ENCODE peak calls at places on chromosomes 6 and 20, in six cellular contexts. E, S, U, K, H and P are unnamed samples.

GRCh38 chr6:19834858-19835257 is 2.3 kb upstream of the ID4 start:
- DNase-seq in E (no peak), H (no peak), S (no peak), U (no peak), K (no peak), P (no peak)

GRCh38 chr6:10513544-10513943 is 7.6 kb upstream of the GCNT2 start:
- DNase-seq in E (no peak), U (no peak), K (no peak), S (no peak), H (no peak), P (no peak)

GRCh38 chr20:10040070-10040970 is 5.5 kb downstream of the ANKEF1 start:
- DNase-seq in U (peak), K (no peak), E (no peak), S (no peak), H (peak), P (no peak)

GRCh38 chr6:129844118-129844891 is 16.8 kb downstream of the TMEM244 start:
- DNase-seq in S (no peak), K (no peak), E (no peak), H (peak), U (no peak), P (no peak)

GRCh38 chr6:20202070-20202658 is 10.1 kb downstream of the MBOAT1 start:
- DNase-seq in E (no peak), U (peak), H (no peak), K (peak), S (no peak), P (no peak)

GRCh38 chr6:170022291-170022722 is 268.6 kb downstream of the DLL1 start:
- DNase-seq in S (no peak), E (no peak), H (no peak), U (no peak), K (no peak), P (no peak)

GRCh38 chr6:15200087-15200486 is 45.8 kb upstream of the JARID2 start:
- DNase-seq in H (no peak), U (no peak), K (no peak), E (no peak), S (no peak), P (no peak)

GRCh38 chr20:34175879-34176278 is 63.8 kb upstream of the EIF2S2 start:
- DNase-seq in E (no peak), H (no peak), S (no peak), K (no peak), U (no peak), P (no peak)

GRCh38 chr6:123838612-123839279 is 35.1 kb downstream of the NKAIN2 start:
- DNase-seq in E (no peak), U (no peak), H (no peak), K (no peak), S (no peak), P (no peak)

GRCh38 chr20:63772781-63773520 is 33.4 kb downstream of the SLC2A4RG start:
- DNase-seq in U (no peak), E (no peak), K (no peak), H (no peak), S (no peak), P (no peak)

GRCh38 chr6:121285041-121285440 is 49.2 kb downstream of the TBC1D32 start:
- DNase-seq in U (peak), H (no peak), K (no peak), E (no peak), S (no peak), P (no peak)

GRCh38 chr6:105824732-105825131 is 261.4 kb upstream of the PRDM1 start:
- DNase-seq in U (no peak), E (no peak), S (no peak), K (peak), H (peak), P (no peak)

GRCh38 chr20:38184098-38184497 is 19.0 kb upstream of the TGM2 start:
- DNase-seq in U (no peak), S (no peak), E (no peak), H (no peak), K (no peak), P (no peak)

GRCh38 chr6:116410945-116411623 is 40.3 kb downstream of the DSE start:
- DNase-seq in U (peak), S (no peak), E (no peak), H (no peak), K (no peak), P (no peak)

GRCh38 chr20:368915-369314 is 11.6 kb upstream of the TRIB3 start:
- DNase-seq in H (no peak), S (no peak), K (no peak), E (no peak), U (no peak), P (no peak)

GRCh38 chr6:160263214-160263939 is 4.8 kb upstream of the SLC22A2 start:
- DNase-seq in S (no peak), K (no peak), H (no peak), E (no peak), U (no peak), P (no peak)

GRCh38 chr20:20450461-20451027 is 82.6 kb downstream of the INSM1 start:
- DNase-seq in E (no peak), S (no peak), K (no peak), U (no peak), H (no peak), P (no peak)

GRCh38 chr6:43517503-43518357 is 841 bp downstream of the POLR1C start:
- DNase-seq in S (no peak), H (no peak), K (no peak), U (no peak), E (no peak), P (no peak)

GRCh38 chr6:43119456-43119855 is 43.3 kb downstream of the PTK7 start:
- DNase-seq in E (no peak), S (no peak), U (no peak), H (no peak), K (no peak), P (no peak)

GRCh38 chr6:25311251-25311910 is 32.2 kb downstream of the CARMIL1 start:
- DNase-seq in K (no peak), S (no peak), U (no peak), H (peak), E (no peak), P (no peak)

GRCh38 chr20:21048841-21049273 is 57.3 kb downstream of the LINC00237 start:
- DNase-seq in E (no peak), S (peak), K (peak), U (no peak), H (no peak), P (no peak)

GRCh38 chr6:110554966-110555460 is 78.6 kb upstream of the SLC22A16 start:
- DNase-seq in U (no peak), S (no peak), E (no peak), H (no peak), K (no peak), P (no peak)

GRCh38 chr6:153312633-153313032 is 181.6 kb upstream of the RGS17 start:
- DNase-seq in S (peak), E (no peak), U (peak), K (peak), H (no peak), P (no peak)

GRCh38 chr6:158754738-158755137 is 64.4 kb downstream of the EZR start:
- DNase-seq in K (no peak), E (no peak), S (no peak), U (no peak), H (no peak), P (no peak)

GRCh38 chr20:45138451-45139300 is 14.4 kb upstream of the WFDC12 start:
- DNase-seq in U (no peak), K (peak), H (no peak), S (peak), E (no peak), P (no peak)

GRCh38 chr6:47343631-47344421 is 34.1 kb upstream of the TNFRSF21 start:
- DNase-seq in H (no peak), K (no peak), E (no peak), U (no peak), S (no peak), P (no peak)

GRCh38 chr6:39003072-39003471 is 45.5 kb upstream of the GLP1R start:
- DNase-seq in S (peak), E (no peak), U (no peak), K (no peak), H (no peak), P (no peak)

GRCh38 chr6:36839819-36840379 is 655 bp upstream of the CPNE5 start:
- DNase-seq in H (no peak), U (no peak), S (peak), K (peak), E (no peak), P (no peak)

GRCh38 chr6:136226027-136226673 is 24.0 kb downstream of the MTFR2 start:
- DNase-seq in K (peak), S (peak), E (no peak), U (peak), H (no peak), P (no peak)

GRCh38 chr6:149855040-149855654 is 9.0 kb downstream of the LRP11 start:
- DNase-seq in H (peak), E (no peak), S (no peak), K (no peak), U (no peak), P (no peak)

GRCh38 chr20:19466204-19466928 is 253.9 kb downstream of the SLC24A3 start:
- DNase-seq in H (no peak), K (no peak), U (no peak), S (no peak), E (no peak), P (no peak)

GRCh38 chr20:25219365-25219764 is 23.9 kb downstream of the ENTPD6 start:
- DNase-seq in S (no peak), K (no peak), U (no peak), E (no peak), H (no peak), P (no peak)

GRCh38 chr6:78580923-78581322 is 286.4 kb upstream of the IRAK1BP1 start:
- DNase-seq in H (no peak), K (no peak), U (no peak), S (no peak), E (no peak), P (no peak)

GRCh38 chr20:13423472-13424173 is 202.5 kb downstream of the ISM1 start:
- DNase-seq in U (no peak), H (no peak), E (no peak), S (no peak), K (no peak), P (no peak)

GRCh38 chr6:293185-294174 is 1.2 kb downstream of the DUSP22 start:
- DNase-seq in S (peak), H (no peak), E (no peak), U (no peak), K (no peak), P (no peak)